ENCODE peak calls at places on chromosomes 12 and 14, in ten cellular contexts. One of them, this sample, is unnamed.

GRCh38 chr14:75281691-75282000 is 3.0 kb downstream of the FOS start:
- DNase-seq in DMS153: no peak
- DNase-seq in NB4: no peak
- DNase-seq in stimulated activated CD4-positive, alpha-beta T cell treated with anti-CD3 and anti-CD28 coated beads, Interleukin-4, amount 100 ng/mL, for 4 hours: no peak
- DNase-seq in M059J: no peak
- DNase-seq in midbrain: no peak
- DNase-seq in left cardiac atrium: no peak
- DNase-seq in NCI-H2081: no peak
- DNase-seq in kidney tubule cell: no peak
- DNase-seq in cerebellar cortex: no peak
- DNase-seq in this sample: no peak

GRCh38 chr12:108875280-108875679 is 4.6 kb upstream of the DAO start:
- DNase-seq in cerebellar cortex: no peak
- DNase-seq in stimulated activated CD4-positive, alpha-beta T cell treated with anti-CD3 and anti-CD28 coated beads, Interleukin-4, amount 100 ng/mL, for 4 hours: no peak
- DNase-seq in midbrain: no peak
- DNase-seq in M059J: no peak
- DNase-seq in kidney tubule cell: no peak
- DNase-seq in DMS153: no peak
- DNase-seq in NB4: no peak
- DNase-seq in NCI-H2081: no peak
- DNase-seq in left cardiac atrium: no peak
- DNase-seq in this sample: no peak

GRCh38 chr12:113960030-113960429 is 6.1 kb downstream of the RBM19 start:
- DNase-seq in left cardiac atrium: no peak
- DNase-seq in DMS153: no peak
- DNase-seq in kidney tubule cell: no peak
- DNase-seq in cerebellar cortex: no peak
- DNase-seq in stimulated activated CD4-positive, alpha-beta T cell treated with anti-CD3 and anti-CD28 coated beads, Interleukin-4, amount 100 ng/mL, for 4 hours: no peak
- DNase-seq in midbrain: no peak
- DNase-seq in NB4: no peak
- DNase-seq in NCI-H2081: no peak
- DNase-seq in M059J: no peak
- DNase-seq in this sample: no peak

GRCh38 chr12:128356547-128356946 is 89.6 kb downstream of the TMEM132C start:
- DNase-seq in midbrain: no peak
- DNase-seq in kidney tubule cell: no peak
- DNase-seq in left cardiac atrium: no peak
- DNase-seq in stimulated activated CD4-positive, alpha-beta T cell treated with anti-CD3 and anti-CD28 coated beads, Interleukin-4, amount 100 ng/mL, for 4 hours: no peak
- DNase-seq in NCI-H2081: no peak
- DNase-seq in NB4: no peak
- DNase-seq in DMS153: no peak
- DNase-seq in M059J: no peak
- DNase-seq in cerebellar cortex: no peak
- DNase-seq in this sample: no peak

GRCh38 chr14:81402123-81402495 is 2.0 kb upstream of the STON2 start:
- DNase-seq in cerebellar cortex: no peak
- DNase-seq in M059J: peak; percentile 47
- DNase-seq in NB4: peak; percentile 37
- DNase-seq in left cardiac atrium: no peak
- DNase-seq in DMS153: no peak
- DNase-seq in kidney tubule cell: peak; percentile 47
- DNase-seq in stimulated activated CD4-positive, alpha-beta T cell treated with anti-CD3 and anti-CD28 coated beads, Interleukin-4, amount 100 ng/mL, for 4 hours: no peak
- DNase-seq in NCI-H2081: no peak
- DNase-seq in midbrain: no peak
- DNase-seq in this sample: no peak

GRCh38 chr12:54304187-54304810 is 3.5 kb upstream of the NFE2 start:
- DNase-seq in M059J: peak; percentile 62
- DNase-seq in NCI-H2081: no peak
- DNase-seq in kidney tubule cell: peak; percentile 28
- DNase-seq in left cardiac atrium: peak; percentile 79
- DNase-seq in midbrain: no peak
- DNase-seq in stimulated activated CD4-positive, alpha-beta T cell treated with anti-CD3 and anti-CD28 coated beads, Interleukin-4, amount 100 ng/mL, for 4 hours: no peak
- DNase-seq in NB4: peak; percentile 100
- DNase-seq in cerebellar cortex: no peak
- DNase-seq in DMS153: no peak
- DNase-seq in this sample: peak; percentile 75

GRCh38 chr12:53743277-53744129 is 8.3 kb downstream of the CISTR start:
- DNase-seq in cerebellar cortex: peak; percentile 91
- DNase-seq in midbrain: peak; percentile 72
- DNase-seq in NB4: peak; percentile 70
- DNase-seq in M059J: peak; percentile 58
- DNase-seq in NCI-H2081: peak; percentile 61
- DNase-seq in DMS153: peak; percentile 37
- DNase-seq in left cardiac atrium: peak; percentile 50
- DNase-seq in stimulated activated CD4-positive, alpha-beta T cell treated with anti-CD3 and anti-CD28 coated beads, Interleukin-4, amount 100 ng/mL, for 4 hours: peak; percentile 39
- DNase-seq in kidney tubule cell: peak; percentile 65
- DNase-seq in this sample: peak; percentile 62

GRCh38 chr14:92362781-92363235 is 39.8 kb downstream of the SLC24A4 start:
- DNase-seq in NB4: no peak
- DNase-seq in kidney tubule cell: peak; percentile 79
- DNase-seq in DMS153: peak; percentile 26
- DNase-seq in NCI-H2081: no peak
- DNase-seq in left cardiac atrium: peak; percentile 40
- DNase-seq in M059J: peak; percentile 60
- DNase-seq in midbrain: peak; percentile 19
- DNase-seq in cerebellar cortex: peak; percentile 48
- DNase-seq in stimulated activated CD4-positive, alpha-beta T cell treated with anti-CD3 and anti-CD28 coated beads, Interleukin-4, amount 100 ng/mL, for 4 hours: no peak
- DNase-seq in this sample: no peak

This sample was measured in mucosa of gallbladder.